ENCODE peak calls at places on chromosomes 6 and 20, in eight cellular contexts. One of them, this sample, is unnamed.

GRCh38 chr6:87029711-87030314 is 65.1 kb downstream of the CGA start:
- DNase-seq in A549: peak
- DNase-seq in SK-N-SH: peak
- DNase-seq in HCT116: peak
- DNase-seq in K562: peak
- DNase-seq in GM23338: peak
- DNase-seq in GM12878: no peak
- DNase-seq in HL-60: no peak
- DNase-seq in this sample: peak

GRCh38 chr6:2713473-2714358 is 37.0 kb downstream of the MYLK4 start:
- DNase-seq in A549: no peak
- DNase-seq in SK-N-SH: no peak
- DNase-seq in HCT116: no peak
- DNase-seq in K562: no peak
- DNase-seq in GM23338: no peak
- DNase-seq in GM12878: no peak
- DNase-seq in HL-60: peak
- DNase-seq in this sample: no peak

GRCh38 chr6:11197175-11197535 is 35.3 kb downstream of the NEDD9 start:
- DNase-seq in A549: no peak
- DNase-seq in SK-N-SH: no peak
- DNase-seq in HCT116: no peak
- DNase-seq in K562: no peak
- DNase-seq in GM23338: peak
- DNase-seq in GM12878: no peak
- DNase-seq in HL-60: no peak
- DNase-seq in this sample: no peak

GRCh38 chr6:158708239-158708638 is 58.4 kb downstream of the SYTL3 start:
- DNase-seq in A549: no peak
- DNase-seq in SK-N-SH: no peak
- DNase-seq in HCT116: no peak
- DNase-seq in K562: no peak
- DNase-seq in GM23338: no peak
- DNase-seq in GM12878: no peak
- DNase-seq in HL-60: no peak
- DNase-seq in this sample: no peak

GRCh38 chr6:148192310-148192709 is 150.3 kb upstream of the SASH1 start:
- DNase-seq in A549: no peak
- DNase-seq in SK-N-SH: no peak
- DNase-seq in HCT116: no peak
- DNase-seq in K562: no peak
- DNase-seq in GM23338: no peak
- DNase-seq in GM12878: no peak
- DNase-seq in HL-60: no peak
- DNase-seq in this sample: no peak

GRCh38 chr6:101478891-101479290 is 85.4 kb downstream of the GRIK2 start:
- DNase-seq in A549: no peak
- DNase-seq in SK-N-SH: no peak
- DNase-seq in HCT116: no peak
- DNase-seq in K562: no peak
- DNase-seq in GM23338: no peak
- DNase-seq in GM12878: no peak
- DNase-seq in HL-60: no peak
- DNase-seq in this sample: no peak

GRCh38 chr6:54404791-54405190 is 96.5 kb downstream of the TINAG start:
- DNase-seq in A549: no peak
- DNase-seq in SK-N-SH: no peak
- DNase-seq in HCT116: no peak
- DNase-seq in K562: no peak
- DNase-seq in GM23338: no peak
- DNase-seq in GM12878: no peak
- DNase-seq in HL-60: no peak
- DNase-seq in this sample: no peak

GRCh38 chr20:39880890-39881289 is 808.1 kb downstream of the MAFB start:
- DNase-seq in A549: peak
- DNase-seq in SK-N-SH: peak
- DNase-seq in HCT116: no peak
- DNase-seq in K562: no peak
- DNase-seq in GM23338: peak
- DNase-seq in GM12878: no peak
- DNase-seq in HL-60: peak
- DNase-seq in this sample: no peak

GRCh38 chr6:53238311-53238710 is 89.7 kb upstream of the GCM1 start:
- DNase-seq in A549: no peak
- DNase-seq in SK-N-SH: no peak
- DNase-seq in HCT116: no peak
- DNase-seq in K562: no peak
- DNase-seq in GM23338: no peak
- DNase-seq in GM12878: no peak
- DNase-seq in HL-60: no peak
- DNase-seq in this sample: no peak

GRCh38 chr6:53239526-53239925 is 90.9 kb upstream of the GCM1 start:
- DNase-seq in A549: no peak
- DNase-seq in SK-N-SH: no peak
- DNase-seq in HCT116: no peak
- DNase-seq in K562: no peak
- DNase-seq in GM23338: no peak
- DNase-seq in GM12878: no peak
- DNase-seq in HL-60: no peak
- DNase-seq in this sample: no peak

GRCh38 chr6:53235508-53235907 is 86.9 kb upstream of the GCM1 start:
- DNase-seq in A549: no peak
- DNase-seq in SK-N-SH: no peak
- DNase-seq in HCT116: no peak
- DNase-seq in K562: no peak
- DNase-seq in GM23338: no peak
- DNase-seq in GM12878: no peak
- DNase-seq in HL-60: no peak
- DNase-seq in this sample: no peak

GRCh38 chr6:53233309-53233708 is 84.7 kb upstream of the GCM1 start:
- DNase-seq in A549: no peak
- DNase-seq in SK-N-SH: no peak
- DNase-seq in HCT116: no peak
- DNase-seq in K562: no peak
- DNase-seq in GM23338: no peak
- DNase-seq in GM12878: no peak
- DNase-seq in HL-60: no peak
- DNase-seq in this sample: no peak

DNA sequence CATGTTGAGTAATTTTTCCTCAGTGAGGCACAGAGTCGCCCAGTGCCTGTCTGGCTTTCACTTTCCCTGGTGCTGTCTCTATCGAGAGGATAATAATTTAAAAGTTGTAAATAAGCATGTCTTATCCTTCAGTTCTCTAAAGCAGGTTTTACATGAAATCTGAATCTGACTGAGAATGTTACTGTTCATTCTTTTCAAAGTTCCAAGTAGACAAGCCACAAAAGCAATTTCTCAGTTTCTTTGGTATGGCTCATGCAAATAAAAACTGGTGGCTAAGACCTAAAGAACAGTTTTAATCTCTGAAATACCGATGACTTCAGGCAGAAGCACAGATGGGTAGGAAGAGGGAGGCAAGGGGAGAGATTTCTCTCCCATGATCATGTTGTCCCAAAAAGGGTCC is 87.6 kb upstream of the GCM1 start:
- DNase-seq in A549: no peak
- DNase-seq in SK-N-SH: no peak
- DNase-seq in HCT116: no peak
- DNase-seq in K562: no peak
- DNase-seq in GM23338: no peak
- DNase-seq in GM12878: no peak
- DNase-seq in HL-60: no peak
- DNase-seq in this sample: no peak
- H3K4me3 ChIP-seq in A549: no peak
- H3K4me3 ChIP-seq in SK-N-SH: no peak
- H3K4me3 ChIP-seq in HCT116: no peak
- H3K4me3 ChIP-seq in K562: no peak
- H3K4me3 ChIP-seq in GM23338: no peak
- H3K4me3 ChIP-seq in GM12878: no peak
- H3K4me3 ChIP-seq in HL-60: no peak
- H3K4me3 ChIP-seq in this sample: no peak

DNA sequence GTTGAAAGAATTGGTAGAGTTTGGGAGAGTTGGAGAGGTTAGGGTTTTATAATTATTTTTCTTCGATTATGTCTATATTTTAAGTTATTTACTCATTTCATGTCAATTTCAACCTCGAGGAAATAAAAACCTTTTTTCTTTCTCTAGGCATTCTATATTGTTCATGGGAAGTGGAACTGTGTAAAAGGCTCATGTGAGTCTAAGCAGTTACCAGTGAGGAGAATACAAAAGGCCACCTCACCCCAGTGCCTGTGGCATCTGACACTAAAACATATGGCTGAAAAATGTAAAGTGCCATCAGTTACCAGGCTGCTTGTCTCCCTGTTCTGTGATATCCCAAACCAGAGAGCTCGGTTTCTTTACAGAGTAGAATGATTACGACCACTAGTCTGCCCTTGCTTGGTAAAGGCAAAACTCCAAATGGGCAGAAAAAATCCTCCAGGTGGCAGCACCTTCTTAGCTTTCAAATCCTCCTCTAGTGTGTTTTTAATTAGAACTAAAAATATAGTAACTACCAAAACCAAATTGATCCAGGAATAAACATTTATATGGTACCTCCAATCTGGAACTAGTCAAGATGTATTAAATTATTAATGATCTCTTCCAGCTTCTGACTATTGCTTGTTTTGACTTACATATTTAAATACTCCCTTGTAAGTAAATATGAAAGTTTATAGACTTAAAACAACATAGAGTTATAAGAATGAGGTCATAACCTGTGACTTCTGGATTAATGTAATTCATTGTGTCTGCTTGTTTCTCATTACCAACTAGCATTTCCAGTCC is 122.6 kb upstream of the MCHR2 start:
- DNase-seq in A549: peak
- DNase-seq in SK-N-SH: peak
- DNase-seq in HCT116: peak
- DNase-seq in K562: peak
- DNase-seq in GM23338: peak
- DNase-seq in GM12878: no peak
- DNase-seq in HL-60: peak
- DNase-seq in this sample: peak
- TF ChIP-seq REST in A549: no peak
- TF ChIP-seq REST in SK-N-SH: no peak
- TF ChIP-seq REST in HCT116: no peak
- TF ChIP-seq REST in K562: no peak
- TF ChIP-seq REST in GM23338: no peak
- TF ChIP-seq REST in GM12878: no peak
- TF ChIP-seq REST in HL-60: no peak
- TF ChIP-seq REST in this sample: no peak

GRCh38 chr6:118917550-118918321 is 17.2 kb downstream of the MCM9 start:
- DNase-seq in A549: no peak
- DNase-seq in SK-N-SH: no peak
- DNase-seq in HCT116: no peak
- DNase-seq in K562: no peak
- DNase-seq in GM23338: no peak
- DNase-seq in GM12878: no peak
- DNase-seq in HL-60: no peak
- DNase-seq in this sample: no peak

GRCh38 chr6:118913161-118913560 is 19.2 kb downstream of the ASF1A start:
- DNase-seq in A549: no peak
- DNase-seq in SK-N-SH: no peak
- DNase-seq in HCT116: no peak
- DNase-seq in K562: no peak
- DNase-seq in GM23338: no peak
- DNase-seq in GM12878: no peak
- DNase-seq in HL-60: no peak
- DNase-seq in this sample: no peak

GRCh38 chr6:118912646-118913045 is 18.7 kb downstream of the ASF1A start:
- DNase-seq in A549: no peak
- DNase-seq in SK-N-SH: peak
- DNase-seq in HCT116: no peak
- DNase-seq in K562: no peak
- DNase-seq in GM23338: no peak
- DNase-seq in GM12878: no peak
- DNase-seq in HL-60: no peak
- DNase-seq in this sample: no peak

GRCh38 chr6:118918326-118918725 is 16.6 kb downstream of the MCM9 start:
- DNase-seq in A549: no peak
- DNase-seq in SK-N-SH: no peak
- DNase-seq in HCT116: no peak
- DNase-seq in K562: no peak
- DNase-seq in GM23338: no peak
- DNase-seq in GM12878: no peak
- DNase-seq in HL-60: no peak
- DNase-seq in this sample: no peak

DNA sequence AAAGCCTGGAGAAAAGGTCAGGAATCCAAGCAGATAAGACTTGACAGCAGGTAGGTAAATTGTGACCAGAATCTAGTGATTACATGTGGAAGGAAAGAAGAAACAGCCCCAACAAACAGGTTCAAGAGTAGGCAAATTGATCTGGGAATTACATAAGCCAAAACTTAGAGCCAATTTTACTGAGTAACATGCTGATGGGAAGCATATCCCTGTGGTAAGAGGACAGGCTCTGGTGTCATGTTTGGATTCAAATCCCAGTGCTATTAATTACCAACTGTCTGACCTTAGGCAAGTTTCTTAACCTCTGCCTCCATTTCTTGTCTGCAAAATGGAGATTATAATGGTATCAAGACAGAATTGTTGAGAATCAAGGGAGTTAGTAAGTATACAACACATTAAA is 20.4 kb downstream of the MCM9 start:
- DNase-seq in A549: no peak
- DNase-seq in SK-N-SH: no peak
- DNase-seq in HCT116: no peak
- DNase-seq in K562: no peak
- DNase-seq in GM23338: no peak
- DNase-seq in GM12878: no peak
- DNase-seq in HL-60: no peak
- DNase-seq in this sample: no peak
- H3K4me3 ChIP-seq in A549: no peak
- H3K4me3 ChIP-seq in SK-N-SH: no peak
- H3K4me3 ChIP-seq in HCT116: no peak
- H3K4me3 ChIP-seq in K562: no peak
- H3K4me3 ChIP-seq in GM23338: no peak
- H3K4me3 ChIP-seq in GM12878: no peak
- H3K4me3 ChIP-seq in HL-60: no peak
- H3K4me3 ChIP-seq in this sample: no peak

GRCh38 chr6:37611516-37611915 is 86.2 kb downstream of the MDGA1 start:
- DNase-seq in A549: no peak
- DNase-seq in SK-N-SH: no peak
- DNase-seq in HCT116: no peak
- DNase-seq in K562: no peak
- DNase-seq in GM23338: no peak
- DNase-seq in GM12878: no peak
- DNase-seq in HL-60: no peak
- DNase-seq in this sample: no peak

GRCh38 chr6:37617073-37617472 is 80.6 kb downstream of the MDGA1 start:
- DNase-seq in A549: no peak
- DNase-seq in SK-N-SH: no peak
- DNase-seq in HCT116: no peak
- DNase-seq in K562: no peak
- DNase-seq in GM23338: no peak
- DNase-seq in GM12878: no peak
- DNase-seq in HL-60: no peak
- DNase-seq in this sample: no peak

GRCh38 chr6:37615564-37616340 is 81.9 kb downstream of the MDGA1 start:
- DNase-seq in A549: no peak
- DNase-seq in SK-N-SH: no peak
- DNase-seq in HCT116: peak
- DNase-seq in K562: peak
- DNase-seq in GM23338: no peak
- DNase-seq in GM12878: no peak
- DNase-seq in HL-60: no peak
- DNase-seq in this sample: no peak

GRCh38 chr6:37612475-37612874 is 85.2 kb downstream of the MDGA1 start:
- DNase-seq in A549: no peak
- DNase-seq in SK-N-SH: no peak
- DNase-seq in HCT116: no peak
- DNase-seq in K562: no peak
- DNase-seq in GM23338: no peak
- DNase-seq in GM12878: no peak
- DNase-seq in HL-60: no peak
- DNase-seq in this sample: no peak

GRCh38 chr6:37614059-37614940 is 83.4 kb downstream of the MDGA1 start:
- DNase-seq in A549: no peak
- DNase-seq in SK-N-SH: peak
- DNase-seq in HCT116: no peak
- DNase-seq in K562: peak
- DNase-seq in GM23338: no peak
- DNase-seq in GM12878: no peak
- DNase-seq in HL-60: no peak
- DNase-seq in this sample: no peak
- TF ChIP-seq REST in A549: no peak
- TF ChIP-seq REST in SK-N-SH: no peak
- TF ChIP-seq REST in HCT116: no peak
- TF ChIP-seq REST in K562: no peak
- TF ChIP-seq REST in GM23338: no peak
- TF ChIP-seq REST in GM12878: no peak
- TF ChIP-seq REST in HL-60: no peak
- TF ChIP-seq REST in this sample: no peak